ENCODE peak calls at places on chromosomes 13 and 19, in nine cellular contexts. D is stimulated activated CD8-positive, alpha-beta memory T cell treated with anti-CD3 and anti-CD28 coated beads, Interleukin-15, amount 100 ng/mL, for 24 hours; C is H54; H is stimulated activated CD4-positive, alpha-beta T cell treated with anti-CD3 and anti-CD28 coated beads, Interleukin-12 subunit alpha, Interleukin-12 subunit beta, amount 100 ng/mL, for 4 hours; G is activated effector memory CD4-positive, alpha-beta T cell treated with Interleukin-2 at 50 U/mL for 16 hours; E is heart right ventricle; J is T-cell; K is Peyer's patch; N is KG1. A is an unnamed sample.

GRCh38 chr19:7575426-7576040 is 20.1 kb upstream of the CAMSAP3 start:
- DNase-seq in G (no peak), D (no peak), H (no peak), N (no peak), J (no peak), C (no peak), E (no peak), K (no peak), A (no peak)

GRCh38 chr19:4081441-4082129 is 14.9 kb upstream of the ZBTB7A start:
- DNase-seq in N (no peak), C (no peak), D (no peak), K (no peak), H (no peak), G (no peak), J (no peak), E (no peak), A (no peak)

GRCh38 chr13:32309812-32310706 is 5.1 kb downstream of the ZAR1L start:
- DNase-seq in G (no peak), D (no peak), K (no peak), N (peak), H (no peak), C (no peak), J (no peak), E (no peak), A (peak)

GRCh38 chr13:99894835-99895427 is 76.6 kb downstream of the ZIC5 start:
- DNase-seq in E (no peak), D (no peak), N (peak), K (no peak), G (no peak), H (no peak), J (no peak), C (no peak), A (no peak)

GRCh38 chr13:91347996-91348905 is 764 bp downstream of the MIR17HG start:
- DNase-seq in D (peak), G (peak), H (peak), C (peak), E (peak), K (peak), J (peak), N (peak), A (peak)

GRCh38 chr19:19032420-19033175 is 719 bp downstream of the SUGP2 start:
- DNase-seq in E (peak), C (peak), K (no peak), D (peak), G (peak), J (peak), H (peak), N (peak), A (peak)

GRCh38 chr19:23547816-23548430 is 139.1 kb downstream of the ZNF675 start:
- DNase-seq in J (no peak), K (no peak), C (peak), G (no peak), N (no peak), D (no peak), E (no peak), H (no peak), A (no peak)

GRCh38 chr13:112800057-112800456 is 110.2 kb downstream of the ATP11A start:
- DNase-seq in C (no peak), N (no peak), D (no peak), K (no peak), G (no peak), E (no peak), H (no peak), J (no peak), A (no peak)

GRCh38 chr19:48623556-48624066 is 4.3 kb downstream of the SPHK2 start:
- DNase-seq in D (no peak), N (no peak), K (no peak), G (no peak), E (no peak), C (no peak), J (no peak), H (no peak), A (no peak)

GRCh38 chr19:14480695-14481069 is 5.5 kb upstream of the PTGER1 start:
- DNase-seq in E (no peak), H (no peak), G (no peak), C (no peak), D (no peak), N (no peak), J (no peak), K (no peak), A (no peak)

A was measured in stimulated activated naive CD4-positive, alpha-beta T cell.